ENCODE peak calls at places on chromosomes 6 and 20, in five cellular contexts. One of them, this sample, is unnamed.
A peak's percentile ranks its signal among the peaks of the same experiment; 100 is the strongest.

GRCh38 chr20:33018169-33018931 is 10.8 kb downstream of the BPIFB2 start:
- DNase-seq in glutamatergic neuron: no peak
- DNase-seq in left lung: no peak
- DNase-seq in H1: no peak
- DNase-seq in activated CD8-positive, alpha-beta T cell treated with anti-CD3 and anti-CD28 coated beads for 36 hours: no peak
- DNase-seq in this sample: no peak

GRCh38 chr6:12842658-12843057 is 126.1 kb downstream of the PHACTR1 start:
- DNase-seq in H1: no peak
- DNase-seq in glutamatergic neuron: no peak
- DNase-seq in activated CD8-positive, alpha-beta T cell treated with anti-CD3 and anti-CD28 coated beads for 36 hours: no peak
- DNase-seq in left lung: no peak
- DNase-seq in this sample: no peak

GRCh38 chr6:100100776-100101175 is 106.8 kb upstream of the MCHR2 start:
- DNase-seq in left lung: no peak
- DNase-seq in activated CD8-positive, alpha-beta T cell treated with anti-CD3 and anti-CD28 coated beads for 36 hours: no peak
- DNase-seq in H1: no peak
- DNase-seq in glutamatergic neuron: no peak
- DNase-seq in this sample: no peak

GRCh38 chr6:35140991-35141720 is at the start of gene TCP11:
- DNase-seq in H1: peak; percentile 62
- DNase-seq in glutamatergic neuron: peak; percentile 31
- DNase-seq in activated CD8-positive, alpha-beta T cell treated with anti-CD3 and anti-CD28 coated beads for 36 hours: peak; percentile 56
- DNase-seq in left lung: peak; percentile 38
- DNase-seq in this sample: peak; percentile 54

GRCh38 chr6:143980921-143981320 is 27.1 kb downstream of the PLAGL1 start:
- DNase-seq in glutamatergic neuron: no peak
- DNase-seq in left lung: no peak
- DNase-seq in activated CD8-positive, alpha-beta T cell treated with anti-CD3 and anti-CD28 coated beads for 36 hours: no peak
- DNase-seq in H1: no peak
- DNase-seq in this sample: no peak

GRCh38 chr6:61901748-61902147 is 384.3 kb downstream of the KHDRBS2 start:
- DNase-seq in glutamatergic neuron: no peak
- DNase-seq in left lung: no peak
- DNase-seq in H1: no peak
- DNase-seq in activated CD8-positive, alpha-beta T cell treated with anti-CD3 and anti-CD28 coated beads for 36 hours: no peak
- DNase-seq in this sample: no peak

GRCh38 chr6:438634-439170 is 47.1 kb downstream of the IRF4 start:
- DNase-seq in activated CD8-positive, alpha-beta T cell treated with anti-CD3 and anti-CD28 coated beads for 36 hours: no peak
- DNase-seq in left lung: no peak
- DNase-seq in H1: no peak
- DNase-seq in glutamatergic neuron: no peak
- DNase-seq in this sample: no peak

GRCh38 chr6:128158496-128158895 is 257.6 kb upstream of the THEMIS start:
- DNase-seq in glutamatergic neuron: no peak
- DNase-seq in H1: no peak
- DNase-seq in left lung: no peak
- DNase-seq in activated CD8-positive, alpha-beta T cell treated with anti-CD3 and anti-CD28 coated beads for 36 hours: no peak
- DNase-seq in this sample: no peak

GRCh38 chr20:51306521-51307358 is 235.8 kb downstream of the NFATC2 start:
- DNase-seq in glutamatergic neuron: peak; percentile 88
- DNase-seq in left lung: peak; percentile 61
- DNase-seq in H1: peak; percentile 92
- DNase-seq in activated CD8-positive, alpha-beta T cell treated with anti-CD3 and anti-CD28 coated beads for 36 hours: peak; percentile 82
- DNase-seq in this sample: peak; percentile 73

GRCh38 chr6:71496018-71496800 is 207.6 kb downstream of the OGFRL1 start:
- DNase-seq in H1: no peak
- DNase-seq in left lung: no peak
- DNase-seq in activated CD8-positive, alpha-beta T cell treated with anti-CD3 and anti-CD28 coated beads for 36 hours: peak; percentile 5
- DNase-seq in glutamatergic neuron: no peak
- DNase-seq in this sample: peak; percentile 17

GRCh38 chr20:50580016-50580747 is 70.0 kb downstream of the PTPN1 start:
- DNase-seq in H1: peak; percentile 91
- DNase-seq in left lung: no peak
- DNase-seq in activated CD8-positive, alpha-beta T cell treated with anti-CD3 and anti-CD28 coated beads for 36 hours: peak; percentile 69
- DNase-seq in glutamatergic neuron: peak; percentile 74
- DNase-seq in this sample: peak; percentile 75

GRCh38 chr6:57048577-57048976 is 2.1 kb downstream of the KIAA1586 start:
- DNase-seq in H1: no peak
- DNase-seq in glutamatergic neuron: no peak
- DNase-seq in activated CD8-positive, alpha-beta T cell treated with anti-CD3 and anti-CD28 coated beads for 36 hours: no peak
- DNase-seq in left lung: no peak
- DNase-seq in this sample: no peak

GRCh38 chr6:140956567-140957306 is 1176.0 kb upstream of the GJE1 start:
- DNase-seq in left lung: no peak
- DNase-seq in H1: no peak
- DNase-seq in glutamatergic neuron: no peak
- DNase-seq in activated CD8-positive, alpha-beta T cell treated with anti-CD3 and anti-CD28 coated beads for 36 hours: no peak
- DNase-seq in this sample: no peak

GRCh38 chr6:149223120-149223775 is 94.3 kb upstream of the TAB2 start:
- DNase-seq in H1: no peak
- DNase-seq in activated CD8-positive, alpha-beta T cell treated with anti-CD3 and anti-CD28 coated beads for 36 hours: no peak
- DNase-seq in left lung: no peak
- DNase-seq in glutamatergic neuron: no peak
- DNase-seq in this sample: no peak

GRCh38 chr20:1122388-1123315 is 4.2 kb downstream of the PSMF1 start:
- DNase-seq in glutamatergic neuron: no peak
- DNase-seq in activated CD8-positive, alpha-beta T cell treated with anti-CD3 and anti-CD28 coated beads for 36 hours: no peak
- DNase-seq in left lung: peak; percentile 42
- DNase-seq in H1: no peak
- DNase-seq in this sample: peak; percentile 50

GRCh38 chr6:141866731-141867502 is 265.8 kb upstream of the GJE1 start:
- DNase-seq in activated CD8-positive, alpha-beta T cell treated with anti-CD3 and anti-CD28 coated beads for 36 hours: no peak
- DNase-seq in H1: no peak
- DNase-seq in left lung: no peak
- DNase-seq in glutamatergic neuron: no peak
- DNase-seq in this sample: no peak

GRCh38 chr6:108635505-108636226 is 74.9 kb downstream of the FOXO3 start:
- DNase-seq in glutamatergic neuron: no peak
- DNase-seq in H1: no peak
- DNase-seq in activated CD8-positive, alpha-beta T cell treated with anti-CD3 and anti-CD28 coated beads for 36 hours: peak; percentile 76
- DNase-seq in left lung: no peak
- DNase-seq in this sample: no peak

GRCh38 chr6:40852667-40853383 is 186.2 kb downstream of the UNC5CL start:
- DNase-seq in activated CD8-positive, alpha-beta T cell treated with anti-CD3 and anti-CD28 coated beads for 36 hours: peak; percentile 28
- DNase-seq in glutamatergic neuron: peak; percentile 54
- DNase-seq in H1: peak; percentile 83
- DNase-seq in left lung: no peak
- DNase-seq in this sample: no peak

GRCh38 chr6:29456971-29457370 is at the start of the genes OR11A1 and OR2H1:
- DNase-seq in left lung: no peak
- DNase-seq in glutamatergic neuron: no peak
- DNase-seq in activated CD8-positive, alpha-beta T cell treated with anti-CD3 and anti-CD28 coated beads for 36 hours: no peak
- DNase-seq in H1: no peak
- DNase-seq in this sample: no peak

GRCh38 chr6:31776961-31777666 is at the start of gene VWA7:
- DNase-seq in activated CD8-positive, alpha-beta T cell treated with anti-CD3 and anti-CD28 coated beads for 36 hours: peak; percentile 95
- DNase-seq in glutamatergic neuron: peak; percentile 29
- DNase-seq in left lung: peak; percentile 89
- DNase-seq in H1: peak; percentile 63
- DNase-seq in this sample: peak; percentile 64

GRCh38 chr6:18334251-18334650 is 52.9 kb upstream of the RNF144B start:
- DNase-seq in activated CD8-positive, alpha-beta T cell treated with anti-CD3 and anti-CD28 coated beads for 36 hours: no peak
- DNase-seq in glutamatergic neuron: no peak
- DNase-seq in left lung: no peak
- DNase-seq in H1: no peak
- DNase-seq in this sample: no peak

GRCh38 chr20:58421497-58421850 is 32.4 kb downstream of the VAPB start:
- DNase-seq in glutamatergic neuron: no peak
- DNase-seq in H1: no peak
- DNase-seq in left lung: no peak
- DNase-seq in activated CD8-positive, alpha-beta T cell treated with anti-CD3 and anti-CD28 coated beads for 36 hours: no peak
- DNase-seq in this sample: no peak

GRCh38 chr20:45813489-45813888 is 1.0 kb downstream of the UBE2C start:
- DNase-seq in H1: no peak
- DNase-seq in glutamatergic neuron: no peak
- DNase-seq in activated CD8-positive, alpha-beta T cell treated with anti-CD3 and anti-CD28 coated beads for 36 hours: no peak
- DNase-seq in left lung: no peak
- DNase-seq in this sample: no peak

GRCh38 chr6:139722540-139722939 is 348.1 kb upstream of the CITED2 start:
- DNase-seq in left lung: no peak
- DNase-seq in activated CD8-positive, alpha-beta T cell treated with anti-CD3 and anti-CD28 coated beads for 36 hours: no peak
- DNase-seq in glutamatergic neuron: no peak
- DNase-seq in H1: no peak
- DNase-seq in this sample: no peak

GRCh38 chr6:142635130-142635529 is 309.8 kb downstream of the HIVEP2 start:
- DNase-seq in left lung: no peak
- DNase-seq in activated CD8-positive, alpha-beta T cell treated with anti-CD3 and anti-CD28 coated beads for 36 hours: no peak
- DNase-seq in glutamatergic neuron: no peak
- DNase-seq in H1: no peak
- DNase-seq in this sample: no peak

GRCh38 chr6:38262041-38262440 is 377.7 kb downstream of the BTBD9 start:
- DNase-seq in H1: no peak
- DNase-seq in glutamatergic neuron: no peak
- DNase-seq in activated CD8-positive, alpha-beta T cell treated with anti-CD3 and anti-CD28 coated beads for 36 hours: no peak
- DNase-seq in left lung: no peak
- DNase-seq in this sample: peak; percentile 15

GRCh38 chr20:37902504-37903313 is at the start of gene VSTM2L:
- DNase-seq in activated CD8-positive, alpha-beta T cell treated with anti-CD3 and anti-CD28 coated beads for 36 hours: no peak
- DNase-seq in H1: no peak
- DNase-seq in left lung: no peak
- DNase-seq in glutamatergic neuron: peak; percentile 81
- DNase-seq in this sample: no peak

DNA sequence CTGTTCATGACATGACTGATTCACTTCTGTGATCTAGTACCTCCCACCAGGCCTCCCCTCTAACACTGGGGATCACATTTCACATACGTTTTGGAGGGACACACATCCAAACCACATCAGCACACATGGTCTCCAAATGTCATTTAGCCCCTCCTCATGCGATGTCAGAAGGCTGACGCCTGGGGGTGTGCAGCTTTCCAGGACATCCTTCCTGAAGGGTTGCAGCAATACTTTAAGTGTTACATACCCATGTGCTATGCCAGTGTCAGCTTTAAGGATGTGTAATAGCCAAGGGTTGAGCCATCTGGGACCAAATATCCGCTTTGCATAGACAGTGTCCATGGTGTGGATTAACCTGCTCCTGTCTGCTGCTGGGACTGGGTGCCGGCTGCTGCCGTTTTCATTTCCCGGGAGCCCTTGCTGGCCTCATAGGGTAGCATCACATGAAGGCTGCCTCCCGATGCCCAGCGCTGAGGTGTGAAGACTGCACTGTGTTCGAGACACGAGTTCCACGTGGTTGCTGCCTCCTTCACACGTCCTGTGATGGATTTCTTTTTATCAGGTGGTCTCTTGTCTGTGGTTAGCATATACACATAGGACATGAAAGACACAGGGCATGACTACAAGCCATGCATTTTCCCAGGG is 219.0 kb downstream of the THBS2 start:
- DNase-seq in left lung: no peak
- DNase-seq in activated CD8-positive, alpha-beta T cell treated with anti-CD3 and anti-CD28 coated beads for 36 hours: no peak
- DNase-seq in H1: no peak
- DNase-seq in glutamatergic neuron: no peak
- DNase-seq in this sample: no peak
- TF ChIP-seq CTCF in left lung: no peak
- TF ChIP-seq CTCF in activated CD8-positive, alpha-beta T cell treated with anti-CD3 and anti-CD28 coated beads for 36 hours: no peak
- TF ChIP-seq CTCF in H1: no peak
- TF ChIP-seq CTCF in glutamatergic neuron: no peak
- TF ChIP-seq CTCF in this sample: no peak

DNA sequence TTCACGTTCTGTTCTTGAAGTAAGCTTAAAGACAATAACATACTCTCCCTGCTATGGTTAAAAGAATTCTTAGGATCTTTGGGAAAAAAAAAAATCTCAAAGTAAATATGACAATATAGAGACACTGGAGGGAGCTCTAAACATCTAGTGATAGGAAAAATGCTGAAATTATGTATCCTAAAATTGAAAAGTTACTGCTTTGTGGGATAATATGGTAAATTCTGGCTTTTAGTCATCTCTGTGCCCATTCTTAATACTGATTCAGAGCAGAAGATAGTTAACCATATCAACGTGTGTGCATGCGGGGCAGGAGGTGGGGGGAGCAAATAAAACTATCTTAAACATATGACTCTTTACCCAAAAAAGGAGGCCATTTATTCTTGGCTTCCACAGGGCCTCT is 165.4 kb downstream of the GMPR start:
- DNase-seq in glutamatergic neuron: no peak
- DNase-seq in left lung: no peak
- DNase-seq in H1: no peak
- DNase-seq in activated CD8-positive, alpha-beta T cell treated with anti-CD3 and anti-CD28 coated beads for 36 hours: no peak
- DNase-seq in this sample: no peak
- TF ChIP-seq CTCF in glutamatergic neuron: no peak
- TF ChIP-seq CTCF in left lung: no peak
- TF ChIP-seq CTCF in H1: no peak
- TF ChIP-seq CTCF in activated CD8-positive, alpha-beta T cell treated with anti-CD3 and anti-CD28 coated beads for 36 hours: peak; percentile 19
- TF ChIP-seq CTCF in this sample: peak; percentile 35

GRCh38 chr20:41355192-41355591 is 11.4 kb downstream of the EMILIN3 start:
- DNase-seq in left lung: no peak
- DNase-seq in glutamatergic neuron: no peak
- DNase-seq in activated CD8-positive, alpha-beta T cell treated with anti-CD3 and anti-CD28 coated beads for 36 hours: no peak
- DNase-seq in H1: no peak
- DNase-seq in this sample: no peak

GRCh38 chr20:41349943-41350342 is 9.3 kb downstream of the LPIN3 start:
- DNase-seq in left lung: no peak
- DNase-seq in glutamatergic neuron: no peak
- DNase-seq in activated CD8-positive, alpha-beta T cell treated with anti-CD3 and anti-CD28 coated beads for 36 hours: no peak
- DNase-seq in H1: no peak
- DNase-seq in this sample: no peak

GRCh38 chr20:41353530-41353929 is 12.9 kb downstream of the LPIN3 start:
- DNase-seq in glutamatergic neuron: no peak
- DNase-seq in left lung: no peak
- DNase-seq in H1: no peak
- DNase-seq in activated CD8-positive, alpha-beta T cell treated with anti-CD3 and anti-CD28 coated beads for 36 hours: no peak
- DNase-seq in this sample: no peak

GRCh38 chr20:41352106-41352505 is 11.5 kb downstream of the LPIN3 start:
- DNase-seq in glutamatergic neuron: no peak
- DNase-seq in left lung: no peak
- DNase-seq in H1: no peak
- DNase-seq in activated CD8-positive, alpha-beta T cell treated with anti-CD3 and anti-CD28 coated beads for 36 hours: no peak
- DNase-seq in this sample: no peak

GRCh38 chr20:41352666-41353065 is 12.0 kb downstream of the LPIN3 start:
- DNase-seq in H1: no peak
- DNase-seq in left lung: no peak
- DNase-seq in glutamatergic neuron: no peak
- DNase-seq in activated CD8-positive, alpha-beta T cell treated with anti-CD3 and anti-CD28 coated beads for 36 hours: no peak
- DNase-seq in this sample: no peak
- TF ChIP-seq CTCF in H1: peak; percentile 38
- TF ChIP-seq CTCF in left lung: no peak
- TF ChIP-seq CTCF in glutamatergic neuron: no peak
- TF ChIP-seq CTCF in activated CD8-positive, alpha-beta T cell treated with anti-CD3 and anti-CD28 coated beads for 36 hours: no peak
- TF ChIP-seq CTCF in this sample: no peak

GRCh38 chr6:43951756-43952675 is 175.2 kb downstream of the MRPL14 start:
- DNase-seq in left lung: no peak
- DNase-seq in activated CD8-positive, alpha-beta T cell treated with anti-CD3 and anti-CD28 coated beads for 36 hours: no peak
- DNase-seq in H1: no peak
- DNase-seq in glutamatergic neuron: no peak
- DNase-seq in this sample: no peak

GRCh38 chr6:43953256-43953655 is 174.0 kb downstream of the MRPL14 start:
- DNase-seq in H1: no peak
- DNase-seq in glutamatergic neuron: no peak
- DNase-seq in activated CD8-positive, alpha-beta T cell treated with anti-CD3 and anti-CD28 coated beads for 36 hours: no peak
- DNase-seq in left lung: no peak
- DNase-seq in this sample: no peak

GRCh38 chr6:43954311-43955131 is 172.7 kb downstream of the MRPL14 start:
- DNase-seq in activated CD8-positive, alpha-beta T cell treated with anti-CD3 and anti-CD28 coated beads for 36 hours: no peak
- DNase-seq in glutamatergic neuron: no peak
- DNase-seq in left lung: no peak
- DNase-seq in H1: peak; percentile 40
- DNase-seq in this sample: peak; percentile 73

GRCh38 chr6:43952746-43953145 is 174.5 kb downstream of the MRPL14 start:
- DNase-seq in glutamatergic neuron: no peak
- DNase-seq in left lung: no peak
- DNase-seq in H1: peak; percentile 43
- DNase-seq in activated CD8-positive, alpha-beta T cell treated with anti-CD3 and anti-CD28 coated beads for 36 hours: peak; percentile 23
- DNase-seq in this sample: no peak

GRCh38 chr6:43953794-43954310 is 173.4 kb downstream of the MRPL14 start:
- DNase-seq in H1: peak; percentile 66
- DNase-seq in activated CD8-positive, alpha-beta T cell treated with anti-CD3 and anti-CD28 coated beads for 36 hours: peak; percentile 14
- DNase-seq in left lung: no peak
- DNase-seq in glutamatergic neuron: peak; percentile 61
- DNase-seq in this sample: peak; percentile 43
- TF ChIP-seq CTCF in H1: peak; percentile 70
- TF ChIP-seq CTCF in activated CD8-positive, alpha-beta T cell treated with anti-CD3 and anti-CD28 coated beads for 36 hours: no peak
- TF ChIP-seq CTCF in left lung: no peak
- TF ChIP-seq CTCF in glutamatergic neuron: peak; percentile 24
- TF ChIP-seq CTCF in this sample: peak; percentile 33

This sample was measured in heart right ventricle.